ENCODE peak calls at places on chromosome 1, in ten cellular contexts. L is upper lobe of right lung, G is heart right ventricle, E is left lung, Q is endodermal cell, J is tibial nerve, Z is A549, V is AG04450, H is lung, R is neural progenitor cell. D is an unnamed sample.
A peak's percentile ranks its signal among the peaks of the same experiment; 100 is the strongest.

GRCh38 chr1:86018311-86018923 is 138.2 kb downstream of the COL24A1 start:
- DNase-seq in H (no peak), J (no peak), Q (peak; percentile 54), R (peak; percentile 48), Z (peak; percentile 9), E (no peak), G (no peak), L (no peak), V (no peak), D (no peak)

GRCh38 chr1:43491056-43491455 is 37.3 kb upstream of the HYI start:
- DNase-seq in V (no peak), J (no peak), L (no peak), H (no peak), G (no peak), Q (no peak), R (no peak), E (no peak), Z (no peak), D (no peak)

GRCh38 chr1:85393490-85393889 is 71.5 kb downstream of the DDAH1 start:
- DNase-seq in E (no peak), L (no peak), G (no peak), Q (no peak), Z (no peak), R (no peak), H (no peak), V (no peak), J (no peak), D (no peak)

GRCh38 chr1:201877877-201878339 is 10.8 kb upstream of the SHISA4 start:
- DNase-seq in J (no peak), L (no peak), E (no peak), R (peak; percentile 60), H (no peak), Z (peak; percentile 58), V (no peak), Q (peak; percentile 79), G (no peak), D (no peak)

GRCh38 chr1:53727461-53727860 is 11.5 kb downstream of the GLIS1 start:
- DNase-seq in Q (no peak), Z (no peak), H (no peak), J (no peak), L (no peak), R (no peak), G (no peak), E (no peak), V (no peak), D (peak; percentile 62)

GRCh38 chr1:32724678-32725594 is 22.4 kb upstream of the SYNC start:
- DNase-seq in J (no peak), Q (peak; percentile 90), V (peak; percentile 88), L (peak; percentile 66), H (peak; percentile 50), E (peak; percentile 54), R (peak; percentile 41), G (peak; percentile 43), Z (peak; percentile 81), D (peak; percentile 79)

GRCh38 chr1:155016231-155016831 is 13.7 kb downstream of the ZBTB7B start:
- DNase-seq in H (no peak), L (no peak), V (no peak), Z (no peak), E (no peak), J (no peak), Q (no peak), G (no peak), R (no peak), D (no peak)

GRCh38 chr1:210231846-210232523 is 611 bp upstream of the SERTAD4 start:
- DNase-seq in Z (no peak), V (no peak), G (peak; percentile 41), H (no peak), R (no peak), J (no peak), Q (no peak), E (no peak), L (no peak), D (no peak)

DNA sequence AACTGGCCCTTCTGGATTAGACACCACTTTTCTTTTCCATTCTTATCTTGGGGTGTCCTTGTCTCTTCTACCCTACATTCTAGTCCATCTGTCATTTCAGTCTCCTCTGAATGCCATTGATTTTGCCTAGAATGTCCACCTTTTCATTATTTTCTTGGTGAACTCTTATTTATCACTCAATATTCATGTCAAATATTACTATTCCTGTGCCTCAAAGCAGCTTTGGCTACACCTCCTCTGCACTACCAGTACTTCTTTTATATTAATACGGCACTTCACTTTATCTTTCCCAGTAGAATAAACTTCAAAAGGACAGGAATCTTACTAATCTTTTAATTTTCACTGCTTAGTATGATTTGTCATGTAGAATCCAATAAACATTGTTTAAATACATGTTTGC is 186.4 kb upstream of the DPYD start:
- DNase-seq in E (no peak), V (no peak), Z (no peak), L (no peak), Q (no peak), R (no peak), J (no peak), G (no peak), H (no peak), D (no peak)
- H3K4me3 ChIP-seq in E (no peak overlapping the region), V (no peak overlapping the region), Z (no peak overlapping the region), L (no peak overlapping the region), Q (no peak overlapping the region), R (no peak overlapping the region), J (no peak overlapping the region), G (no peak overlapping the region), H (no peak overlapping the region), D (no peak overlapping the region)

DNA sequence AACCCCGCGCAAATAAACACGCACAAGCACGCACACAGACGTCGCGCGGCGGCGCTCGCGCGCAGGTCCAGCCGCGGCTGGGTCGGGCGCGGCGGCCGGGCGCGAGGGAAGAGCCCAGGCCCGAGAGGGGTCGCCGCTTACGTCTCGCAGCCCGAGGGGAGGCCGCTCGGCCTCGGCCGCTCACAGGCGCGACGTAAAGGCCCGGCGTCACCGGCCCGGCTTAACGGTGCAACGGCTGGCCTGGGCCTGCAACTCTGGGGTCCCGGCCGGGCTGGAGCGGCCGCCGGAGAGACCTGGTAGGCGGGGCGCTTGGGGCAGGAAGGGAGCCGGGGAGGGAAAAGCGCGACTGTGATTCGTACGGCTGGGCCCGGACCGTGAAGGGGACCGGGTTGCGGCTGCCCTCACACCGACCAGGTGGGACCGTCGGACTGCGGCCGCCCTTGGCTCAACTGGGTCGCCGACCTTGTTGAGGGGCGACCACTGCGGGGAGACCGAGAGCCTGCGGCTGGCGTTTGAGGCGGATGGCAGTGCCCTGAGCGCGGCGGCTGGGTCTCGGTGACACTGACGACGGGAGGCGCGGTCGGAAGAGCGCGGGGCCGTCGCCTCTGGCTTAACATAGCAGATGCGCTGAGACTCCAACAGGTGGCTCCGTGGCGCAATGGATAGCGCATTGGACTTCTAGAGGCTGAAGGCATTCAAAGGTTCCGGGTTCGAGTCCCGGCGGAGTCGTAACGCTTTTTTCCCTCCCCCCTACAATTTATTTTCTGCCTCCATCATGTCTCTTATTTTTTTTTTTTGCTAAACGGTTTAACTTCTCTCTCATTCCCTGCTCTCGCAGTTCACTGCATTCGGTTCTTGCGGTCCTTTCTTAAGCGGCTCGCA is 31.8 kb downstream of the DNTTIP2 start:
- DNase-seq in L (peak; percentile 92), G (peak; percentile 84), H (peak; percentile 80), V (peak; percentile 66), E (peak; percentile 91), J (peak; percentile 79), R (peak; percentile 96), Z (peak; percentile 57), Q (peak; percentile 95), D (peak; percentile 88)
- TF ChIP-seq CTCF in L (peak; percentile 20), G (no peak), H (no peak), V (no peak), E (no peak), J (no peak), R (peak; percentile 27), Z (no peak), Q (peak; percentile 37), D (no peak)

GRCh38 chr1:156582388-156583022 is 3.0 kb downstream of the TTC24 start:
- DNase-seq in Z (no peak), Q (peak; percentile 58), L (no peak), H (no peak), G (no peak), J (no peak), E (no peak), V (no peak), R (no peak), D (no peak)

GRCh38 chr1:156586892-156587477 is 4.6 kb upstream of the NAXE start:
- DNase-seq in E (no peak), R (no peak), L (no peak), H (no peak), G (no peak), V (no peak), Q (no peak), J (no peak), Z (no peak), D (no peak)

GRCh38 chr1:156583821-156584622 is 4.5 kb downstream of the TTC24 start:
- DNase-seq in Z (peak; percentile 85), V (peak; percentile 72), R (peak; percentile 86), H (peak; percentile 68), J (peak; percentile 74), L (no peak), G (no peak), E (peak; percentile 57), Q (peak; percentile 93), D (no peak)

GRCh38 chr1:156586323-156586722 is 5.3 kb upstream of the NAXE start:
- DNase-seq in E (no peak), Q (no peak), J (no peak), R (no peak), Z (no peak), V (no peak), G (no peak), H (no peak), L (no peak), D (no peak)

GRCh38 chr1:156584813-156585212 is 5.3 kb downstream of the TTC24 start:
- DNase-seq in Q (peak; percentile 88), H (no peak), L (no peak), Z (peak; percentile 57), E (no peak), J (no peak), V (no peak), G (no peak), R (peak; percentile 50), D (no peak)
- H3K27ac ChIP-seq in Q (no peak overlapping the region), H (no peak overlapping the region), L (no peak overlapping the region), Z (no peak overlapping the region), E (no peak overlapping the region), J (no peak overlapping the region), V (no peak overlapping the region), G (no peak overlapping the region), R (no peak overlapping the region), D (no peak overlapping the region)

DNA sequence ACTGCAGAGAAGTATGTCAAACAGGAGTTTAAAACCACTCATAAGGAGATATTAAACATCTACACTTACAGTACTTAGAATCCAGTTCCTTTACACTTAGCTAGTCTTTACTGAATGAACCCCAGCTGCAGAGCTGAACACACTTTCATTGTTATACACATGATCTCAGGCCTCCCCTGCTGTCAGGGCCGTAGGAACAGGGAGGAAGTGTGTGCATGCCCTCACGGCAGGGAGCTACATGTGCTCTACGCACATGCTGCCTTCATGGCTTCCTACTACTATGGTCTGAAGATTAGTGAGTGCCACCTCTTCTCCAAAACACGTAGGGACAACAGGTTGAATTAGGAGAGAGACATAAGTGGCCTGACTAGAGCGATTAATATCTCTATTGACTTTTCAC is 191.5 kb downstream of the SIPA1L2 start:
- DNase-seq in J (no peak), V (no peak), R (no peak), E (no peak), Q (peak; percentile 59), G (no peak), Z (no peak), L (no peak), H (no peak), D (no peak)
- H3K4me3 ChIP-seq in J (no peak overlapping the region), V (no peak overlapping the region), R (no peak overlapping the region), E (no peak overlapping the region), Q (no peak overlapping the region), G (no peak overlapping the region), Z (no peak overlapping the region), L (no peak overlapping the region), H (no peak overlapping the region), D (no peak overlapping the region)